ENCODE peak calls at places on chromosome 22, in seven cellular contexts. V is A549, B is hepatocyte, U is body of pancreas, Z is PC-3, F is ovary, Y is neural progenitor cell. T is an unnamed sample.

GRCh38 chr22:50186789-50187523 is 1.2 kb downstream of the TRABD start:
- DNase-seq in B (peak; percentile 52), Y (peak; percentile 51), F (no peak), V (no peak), U (no peak), Z (peak; percentile 33), T (peak; percentile 23)

GRCh38 chr22:43378011-43378704 is 33.7 kb upstream of the MPPED1 start:
- DNase-seq in B (peak; percentile 55), Y (no peak), Z (no peak), F (peak; percentile 64), U (peak; percentile 85), V (no peak), T (no peak)

GRCh38 chr22:22748297-22748743 is 103.9 kb downstream of the GGTLC2 start:
- DNase-seq in Y (peak; percentile 44), B (peak; percentile 65), F (peak; percentile 34), U (peak; percentile 68), Z (peak; percentile 64), V (peak; percentile 51), T (peak; percentile 44)

GRCh38 chr22:44179196-44179988 is 1.3 kb upstream of the PARVG start:
- DNase-seq in Z (no peak), F (no peak), V (no peak), U (no peak), Y (peak; percentile 63), B (no peak), T (no peak)

GRCh38 chr22:24995649-24996180 is 43.2 kb downstream of the KIAA1671 start:
- DNase-seq in U (no peak), Z (no peak), B (no peak), V (no peak), F (no peak), Y (no peak), T (no peak)

GRCh38 chr22:48835857-48836672 is 991.6 kb downstream of the BRD1 start:
- DNase-seq in U (no peak), F (no peak), B (no peak), Z (no peak), Y (no peak), V (no peak), T (no peak)

GRCh38 chr22:17980638-17981051 is 43.7 kb downstream of the MICAL3 start:
- DNase-seq in B (peak; percentile 73), U (peak; percentile 38), Y (peak; percentile 27), Z (no peak), F (no peak), V (no peak), T (no peak)

GRCh38 chr22:44317163-44317455 is 4.4 kb upstream of the SHISAL1 start:
- DNase-seq in F (no peak), Y (no peak), Z (no peak), V (no peak), B (no peak), U (no peak), T (no peak)

GRCh38 chr22:20960609-20961008 is 6.4 kb upstream of the AIFM3 start:
- DNase-seq in V (no peak), Y (no peak), B (no peak), Z (no peak), U (no peak), F (no peak), T (no peak)

GRCh38 chr22:47151064-47151463 is 388.6 kb downstream of the TBC1D22A start:
- DNase-seq in F (no peak), V (no peak), U (no peak), B (no peak), Z (no peak), Y (no peak), T (no peak)

GRCh38 chr22:24894220-24894975 is 52.1 kb downstream of the LHFPL7 start:
- DNase-seq in Z (peak; percentile 95), U (peak; percentile 98), F (peak; percentile 83), Y (no peak), V (peak; percentile 97), B (peak; percentile 89), T (peak; percentile 85)

GRCh38 chr22:50705851-50706351 is 32.1 kb upstream of the ACR start:
- DNase-seq in Y (no peak), U (no peak), V (no peak), Z (no peak), B (no peak), F (no peak), T (no peak)

GRCh38 chr22:35769974-35770373 is 52.3 kb downstream of the APOL5 start:
- DNase-seq in F (no peak), Y (no peak), Z (no peak), U (no peak), V (no peak), B (no peak), T (no peak)

GRCh38 chr22:26215766-26216165 is 46.5 kb downstream of the SEZ6L start:
- DNase-seq in V (no peak), Z (no peak), U (no peak), B (no peak), F (no peak), Y (no peak), T (no peak)

GRCh38 chr22:24994070-24994763 is 41.7 kb downstream of the KIAA1671 start:
- DNase-seq in Y (peak; percentile 31), B (peak; percentile 50), F (no peak), V (peak; percentile 52), U (no peak), Z (peak; percentile 70), T (no peak)

GRCh38 chr22:50318698-50319411 is 8.0 kb downstream of the DENND6B start:
- DNase-seq in Z (no peak), V (no peak), Y (no peak), F (no peak), U (no peak), B (peak; percentile 3), T (no peak)

GRCh38 chr22:45551310-45552016 is 48.8 kb downstream of the FBLN1 start:
- DNase-seq in B (peak; percentile 9), V (no peak), Y (no peak), Z (no peak), U (peak; percentile 25), F (peak; percentile 67), T (no peak)

GRCh38 chr22:45554040-45554406 is 51.3 kb downstream of the FBLN1 start:
- DNase-seq in Z (no peak), V (no peak), Y (no peak), B (no peak), F (peak; percentile 71), U (peak; percentile 27), T (no peak)

GRCh38 chr22:45552017-45552411 is 49.3 kb downstream of the FBLN1 start:
- DNase-seq in Y (no peak), U (no peak), Z (no peak), B (no peak), F (peak; percentile 48), V (no peak), T (no peak)

GRCh38 chr22:45553333-45554039 is 50.8 kb downstream of the FBLN1 start:
- DNase-seq in B (peak; percentile 87), V (peak; percentile 82), Y (peak; percentile 90), U (peak; percentile 72), Z (peak; percentile 80), F (peak; percentile 87), T (peak; percentile 84)

GRCh38 chr22:45552580-45553332 is 50.1 kb downstream of the FBLN1 start:
- DNase-seq in U (peak; percentile 41), F (peak; percentile 85), B (peak; percentile 66), Y (peak; percentile 45), V (no peak), Z (no peak), T (peak; percentile 73)
- H3K4me1 ChIP-seq in U (peaks cover 16% of the 10 kb centered on the region), F (peaks cover 44% of the 10 kb centered on the region), B (peaks cover 40% of the 10 kb centered on the region), Y (peaks cover 10% of the 10 kb centered on the region), V (peaks cover 44% of the 10 kb centered on the region), Z (peaks cover 25% of the 10 kb centered on the region), T (peaks cover 43% of the 10 kb centered on the region)

DNA sequence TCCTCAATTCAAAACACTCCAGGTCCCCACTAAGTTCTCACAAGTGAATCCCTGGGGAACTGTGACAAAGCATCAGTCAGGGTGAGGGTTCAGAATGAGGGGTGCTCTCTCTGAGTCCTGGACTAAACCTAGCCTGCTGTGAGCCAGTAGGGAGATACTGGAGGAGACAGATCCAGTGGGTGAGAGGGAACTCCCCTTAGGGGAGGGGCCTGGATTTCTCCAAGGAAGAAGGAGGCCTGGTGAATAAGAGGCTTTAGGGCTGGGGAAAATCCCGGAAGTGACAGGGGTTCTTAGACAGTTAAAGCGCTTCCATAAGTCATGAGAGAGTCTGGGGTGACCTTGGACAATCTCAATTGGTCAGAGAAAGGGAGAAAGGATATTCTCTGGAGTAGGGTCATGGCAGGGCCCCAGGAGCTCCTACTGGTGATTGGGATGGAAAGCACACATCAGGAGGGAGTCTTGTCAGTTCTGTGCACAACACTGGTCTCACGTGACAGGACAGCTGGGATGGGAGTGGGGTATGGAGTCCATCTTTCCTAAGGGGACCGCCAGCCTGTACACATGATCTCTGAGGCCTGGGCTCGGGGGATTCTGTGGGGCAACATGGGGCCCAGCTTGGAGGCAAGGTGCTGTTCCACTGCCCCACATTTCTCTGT is 1.5 kb downstream of the TBC1D10A start:
- DNase-seq in V (peak; percentile 54), B (peak; percentile 91), Z (peak; percentile 67), U (peak; percentile 54), Y (peak; percentile 50), F (peak; percentile 62), T (no peak)
- H3K4me1 ChIP-seq in V (peaks cover 24% of the 10 kb centered on the region), B (peaks cover 27% of the 10 kb centered on the region), Z (peaks cover 28% of the 10 kb centered on the region), U (peaks cover 56% of the 10 kb centered on the region), Y (peaks cover 14% of the 10 kb centered on the region), F (peaks cover 30% of the 10 kb centered on the region), T (peaks cover 49% of the 10 kb centered on the region)

GRCh38 chr22:41840216-41840615 is 7.3 kb downstream of the SREBF2 start:
- DNase-seq in V (no peak), B (no peak), Y (no peak), Z (no peak), U (no peak), F (no peak), T (no peak)
- H3K4me1 ChIP-seq in V (peaks cover 55% of the 10 kb centered on the region), B (peaks cover 59% of the 10 kb centered on the region), Y (peaks cover 23% of the 10 kb centered on the region), Z (peaks cover 44% of the 10 kb centered on the region), U (peaks cover 62% of the 10 kb centered on the region), F (peaks cover 7% of the 10 kb centered on the region), T (peaks cover 20% of the 10 kb centered on the region)

GRCh38 chr22:23775779-23776375 is 3.2 kb downstream of the MMP11 start:
- DNase-seq in B (peak; percentile 4), Z (no peak), V (peak; percentile 19), Y (no peak), F (no peak), U (no peak), T (no peak)

GRCh38 chr22:23772315-23773246 is at the start of gene MMP11:
- DNase-seq in Z (peak; percentile 29), V (no peak), B (peak; percentile 86), Y (peak; percentile 88), U (peak; percentile 69), F (peak; percentile 71), T (peak; percentile 77)

GRCh38 chr22:23773247-23774113 is 831 bp downstream of the MMP11 start:
- DNase-seq in B (peak; percentile 20), V (no peak), F (no peak), Y (no peak), Z (no peak), U (no peak), T (peak; percentile 56)

GRCh38 chr22:23774114-23774921 is 1.7 kb downstream of the MMP11 start:
- DNase-seq in Z (no peak), B (peak; percentile 12), V (no peak), Y (no peak), F (no peak), U (no peak), T (no peak)

DNA sequence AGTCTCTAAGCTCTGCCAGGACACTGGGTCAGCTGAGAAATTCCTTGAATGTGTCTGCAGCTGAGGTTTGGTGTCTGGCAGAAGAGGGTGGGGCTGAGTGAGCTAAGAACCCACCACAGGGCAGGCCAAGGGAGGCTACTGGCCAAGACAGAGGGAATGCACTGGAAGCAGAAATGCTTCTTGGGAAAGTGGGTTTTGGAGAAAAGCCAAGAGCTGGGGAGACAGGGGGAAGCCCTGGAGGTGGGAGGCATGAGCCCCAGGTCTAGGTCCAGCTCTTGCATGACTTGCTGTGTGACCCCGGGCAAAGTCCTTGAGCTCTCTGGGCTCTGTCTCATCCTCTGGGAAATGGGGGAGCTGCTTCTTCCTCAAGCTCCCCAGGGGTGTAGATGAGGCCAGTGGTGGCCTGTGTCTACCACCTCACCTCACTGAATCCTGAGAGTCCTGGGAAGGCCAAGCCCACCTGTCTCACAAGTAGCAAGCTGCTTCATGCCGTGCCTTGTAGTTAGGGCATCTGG is 2.3 kb downstream of the MMP11 start:
- DNase-seq in V (peak; percentile 19), Z (no peak), F (no peak), Y (peak; percentile 60), B (peak; percentile 51), U (no peak), T (no peak)
- H3K4me1 ChIP-seq in V (peaks cover 18% of the 10 kb centered on the region), Z (no peaks in the 10 kb centered on the region), F (peaks cover 13% of the 10 kb centered on the region), Y (peaks cover 17% of the 10 kb centered on the region), B (peaks cover 26% of the 10 kb centered on the region), U (peaks cover 19% of the 10 kb centered on the region), T (peaks cover 47% of the 10 kb centered on the region)